ENCODE peak calls at places on chromosomes 12 and 14, in nine cellular contexts. One of them, this sample, is unnamed.

GRCh38 chr12:92068441-92068840 is 77.2 kb downstream of the BTG1 start:
- DNase-seq in H7: no peak
- DNase-seq in Peyer's patch: no peak
- DNase-seq in ascending aorta: no peak
- DNase-seq in IMR-90: no peak
- DNase-seq in HL-60: no peak
- DNase-seq in adipocyte: no peak
- DNase-seq in cardiac fibroblast: no peak
- DNase-seq in thoracic aorta: no peak
- DNase-seq in this sample: no peak

GRCh38 chr12:70049596-70050360 is 193.5 kb upstream of the CNOT2 start:
- DNase-seq in IMR-90: no peak
- DNase-seq in Peyer's patch: no peak
- DNase-seq in HL-60: no peak
- DNase-seq in ascending aorta: no peak
- DNase-seq in cardiac fibroblast: no peak
- DNase-seq in thoracic aorta: no peak
- DNase-seq in H7: no peak
- DNase-seq in adipocyte: no peak
- DNase-seq in this sample: no peak

GRCh38 chr12:3205742-3206519 is 128.8 kb downstream of the TSPAN9 start:
- DNase-seq in ascending aorta: no peak
- DNase-seq in thoracic aorta: no peak
- DNase-seq in Peyer's patch: no peak
- DNase-seq in H7: no peak
- DNase-seq in HL-60: no peak
- DNase-seq in adipocyte: no peak
- DNase-seq in IMR-90: peak; percentile 17
- DNase-seq in cardiac fibroblast: peak; percentile 45
- DNase-seq in this sample: no peak

GRCh38 chr14:25121342-25122129 is 71.6 kb upstream of the STXBP6 start:
- DNase-seq in ascending aorta: no peak
- DNase-seq in adipocyte: peak; percentile 89
- DNase-seq in thoracic aorta: no peak
- DNase-seq in IMR-90: peak; percentile 92
- DNase-seq in Peyer's patch: no peak
- DNase-seq in cardiac fibroblast: peak; percentile 86
- DNase-seq in HL-60: no peak
- DNase-seq in H7: no peak
- DNase-seq in this sample: no peak

GRCh38 chr14:68358500-68358899 is 434.4 kb downstream of the ZFP36L1 start:
- DNase-seq in H7: no peak
- DNase-seq in cardiac fibroblast: no peak
- DNase-seq in adipocyte: peak; percentile 27
- DNase-seq in IMR-90: no peak
- DNase-seq in Peyer's patch: no peak
- DNase-seq in ascending aorta: no peak
- DNase-seq in thoracic aorta: no peak
- DNase-seq in HL-60: no peak
- DNase-seq in this sample: no peak

GRCh38 chr12:102824218-102824835 is 92.7 kb downstream of the PAH start:
- DNase-seq in H7: peak; percentile 82
- DNase-seq in Peyer's patch: no peak
- DNase-seq in thoracic aorta: no peak
- DNase-seq in IMR-90: peak; percentile 2
- DNase-seq in cardiac fibroblast: peak; percentile 13
- DNase-seq in adipocyte: peak; percentile 62
- DNase-seq in HL-60: no peak
- DNase-seq in ascending aorta: no peak
- DNase-seq in this sample: no peak

GRCh38 chr12:6614513-6615177 is 7.5 kb upstream of the CHD4 start:
- DNase-seq in H7: peak; percentile 59
- DNase-seq in HL-60: no peak
- DNase-seq in cardiac fibroblast: peak; percentile 20
- DNase-seq in thoracic aorta: no peak
- DNase-seq in IMR-90: no peak
- DNase-seq in Peyer's patch: no peak
- DNase-seq in ascending aorta: no peak
- DNase-seq in adipocyte: no peak
- DNase-seq in this sample: no peak

GRCh38 chr14:61147898-61148549 is 133.1 kb downstream of the TMEM30B start:
- DNase-seq in H7: no peak
- DNase-seq in cardiac fibroblast: peak; percentile 99
- DNase-seq in HL-60: no peak
- DNase-seq in Peyer's patch: no peak
- DNase-seq in ascending aorta: peak; percentile 84
- DNase-seq in IMR-90: peak; percentile 100
- DNase-seq in adipocyte: peak; percentile 80
- DNase-seq in thoracic aorta: peak; percentile 59
- DNase-seq in this sample: no peak

GRCh38 chr14:49993565-49993964 is 100.7 kb downstream of the ARF6 start:
- DNase-seq in H7: no peak
- DNase-seq in ascending aorta: no peak
- DNase-seq in thoracic aorta: no peak
- DNase-seq in IMR-90: no peak
- DNase-seq in adipocyte: no peak
- DNase-seq in HL-60: no peak
- DNase-seq in cardiac fibroblast: no peak
- DNase-seq in Peyer's patch: no peak
- DNase-seq in this sample: no peak

GRCh38 chr12:89326260-89327040 is 25.9 kb downstream of the DUSP6 start:
- DNase-seq in adipocyte: no peak
- DNase-seq in H7: no peak
- DNase-seq in ascending aorta: no peak
- DNase-seq in Peyer's patch: no peak
- DNase-seq in cardiac fibroblast: no peak
- DNase-seq in thoracic aorta: no peak
- DNase-seq in IMR-90: no peak
- DNase-seq in HL-60: no peak
- DNase-seq in this sample: no peak

GRCh38 chr12:57698414-57698813 is 4.5 kb downstream of the OS9 start:
- DNase-seq in IMR-90: no peak
- DNase-seq in adipocyte: no peak
- DNase-seq in Peyer's patch: no peak
- DNase-seq in ascending aorta: no peak
- DNase-seq in thoracic aorta: no peak
- DNase-seq in HL-60: no peak
- DNase-seq in H7: no peak
- DNase-seq in cardiac fibroblast: no peak
- DNase-seq in this sample: no peak

GRCh38 chr12:93140801-93141200 is 211.7 kb upstream of the EEA1 start:
- DNase-seq in thoracic aorta: no peak
- DNase-seq in cardiac fibroblast: no peak
- DNase-seq in adipocyte: no peak
- DNase-seq in ascending aorta: no peak
- DNase-seq in IMR-90: no peak
- DNase-seq in HL-60: no peak
- DNase-seq in Peyer's patch: no peak
- DNase-seq in H7: no peak
- DNase-seq in this sample: no peak

GRCh38 chr12:7271904-7272303 is 32.0 kb upstream of the ACSM4 start:
- DNase-seq in Peyer's patch: no peak
- DNase-seq in ascending aorta: no peak
- DNase-seq in IMR-90: no peak
- DNase-seq in HL-60: no peak
- DNase-seq in cardiac fibroblast: no peak
- DNase-seq in thoracic aorta: no peak
- DNase-seq in adipocyte: no peak
- DNase-seq in H7: no peak
- DNase-seq in this sample: no peak

GRCh38 chr12:102484732-102485069 is 4.3 kb upstream of the IGF1 start:
- DNase-seq in adipocyte: no peak
- DNase-seq in ascending aorta: no peak
- DNase-seq in thoracic aorta: no peak
- DNase-seq in Peyer's patch: no peak
- DNase-seq in H7: no peak
- DNase-seq in IMR-90: no peak
- DNase-seq in cardiac fibroblast: no peak
- DNase-seq in HL-60: no peak
- DNase-seq in this sample: no peak

GRCh38 chr14:100214768-100215079 is 24.2 kb upstream of the YY1 start:
- DNase-seq in HL-60: no peak
- DNase-seq in cardiac fibroblast: no peak
- DNase-seq in adipocyte: no peak
- DNase-seq in IMR-90: no peak
- DNase-seq in H7: no peak
- DNase-seq in Peyer's patch: no peak
- DNase-seq in ascending aorta: no peak
- DNase-seq in thoracic aorta: no peak
- DNase-seq in this sample: no peak
- H3K4me3 ChIP-seq in HL-60: peak overlapping the region; percentile 60
- H3K4me3 ChIP-seq in cardiac fibroblast: peak overlapping the region; percentile 28
- H3K4me3 ChIP-seq in adipocyte: peak overlapping the region; percentile 86
- H3K4me3 ChIP-seq in IMR-90: peak overlapping the region; percentile 43
- H3K4me3 ChIP-seq in H7: peak overlapping the region; percentile 17
- H3K4me3 ChIP-seq in Peyer's patch: peak overlapping the region; percentile 93
- H3K4me3 ChIP-seq in ascending aorta: peak overlapping the region; percentile 82
- H3K4me3 ChIP-seq in thoracic aorta: peak overlapping the region; percentile 92
- H3K4me3 ChIP-seq in this sample: peak overlapping the region; percentile 85

GRCh38 chr12:125185311-125185739 is 120.1 kb downstream of the AACS start:
- DNase-seq in H7: peak; percentile 82
- DNase-seq in HL-60: no peak
- DNase-seq in adipocyte: no peak
- DNase-seq in cardiac fibroblast: no peak
- DNase-seq in Peyer's patch: no peak
- DNase-seq in thoracic aorta: no peak
- DNase-seq in ascending aorta: no peak
- DNase-seq in IMR-90: no peak
- DNase-seq in this sample: no peak
- H3K4me3 ChIP-seq in H7: peak overlapping the region; percentile 74
- H3K4me3 ChIP-seq in HL-60: no peak overlapping the region
- H3K4me3 ChIP-seq in adipocyte: no peak overlapping the region
- H3K4me3 ChIP-seq in cardiac fibroblast: no peak overlapping the region
- H3K4me3 ChIP-seq in Peyer's patch: no peak overlapping the region
- H3K4me3 ChIP-seq in thoracic aorta: peak overlapping the region; percentile 67
- H3K4me3 ChIP-seq in ascending aorta: peak overlapping the region; percentile 45
- H3K4me3 ChIP-seq in IMR-90: no peak overlapping the region
- H3K4me3 ChIP-seq in this sample: peak overlapping the region; percentile 60

GRCh38 chr12:106693421-106693820 is 81.1 kb upstream of the RIC8B start:
- DNase-seq in HL-60: no peak
- DNase-seq in Peyer's patch: no peak
- DNase-seq in adipocyte: no peak
- DNase-seq in cardiac fibroblast: no peak
- DNase-seq in ascending aorta: no peak
- DNase-seq in H7: no peak
- DNase-seq in IMR-90: no peak
- DNase-seq in thoracic aorta: no peak
- DNase-seq in this sample: no peak
- H3K4me3 ChIP-seq in HL-60: no peak overlapping the region
- H3K4me3 ChIP-seq in Peyer's patch: no peak overlapping the region
- H3K4me3 ChIP-seq in adipocyte: no peak overlapping the region
- H3K4me3 ChIP-seq in cardiac fibroblast: no peak overlapping the region
- H3K4me3 ChIP-seq in ascending aorta: no peak overlapping the region
- H3K4me3 ChIP-seq in H7: no peak overlapping the region
- H3K4me3 ChIP-seq in IMR-90: no peak overlapping the region
- H3K4me3 ChIP-seq in thoracic aorta: no peak overlapping the region
- H3K4me3 ChIP-seq in this sample: no peak overlapping the region

GRCh38 chr12:130686511-130686981 is 29.6 kb downstream of the RIMBP2 start:
- DNase-seq in Peyer's patch: no peak
- DNase-seq in adipocyte: no peak
- DNase-seq in H7: peak; percentile 63
- DNase-seq in cardiac fibroblast: no peak
- DNase-seq in IMR-90: no peak
- DNase-seq in thoracic aorta: no peak
- DNase-seq in ascending aorta: no peak
- DNase-seq in HL-60: no peak
- DNase-seq in this sample: no peak
- H3K4me3 ChIP-seq in Peyer's patch: no peak overlapping the region
- H3K4me3 ChIP-seq in adipocyte: no peak overlapping the region
- H3K4me3 ChIP-seq in H7: no peak overlapping the region
- H3K4me3 ChIP-seq in cardiac fibroblast: no peak overlapping the region
- H3K4me3 ChIP-seq in IMR-90: no peak overlapping the region
- H3K4me3 ChIP-seq in thoracic aorta: no peak overlapping the region
- H3K4me3 ChIP-seq in ascending aorta: no peak overlapping the region
- H3K4me3 ChIP-seq in HL-60: no peak overlapping the region
- H3K4me3 ChIP-seq in this sample: no peak overlapping the region

GRCh38 chr12:114747156-114747555 is 63.2 kb upstream of the TBX3 start:
- DNase-seq in ascending aorta: no peak
- DNase-seq in HL-60: no peak
- DNase-seq in adipocyte: no peak
- DNase-seq in IMR-90: peak; percentile 70
- DNase-seq in Peyer's patch: no peak
- DNase-seq in thoracic aorta: no peak
- DNase-seq in cardiac fibroblast: no peak
- DNase-seq in H7: no peak
- DNase-seq in this sample: no peak

GRCh38 chr12:114746297-114747074 is 62.5 kb upstream of the TBX3 start:
- DNase-seq in IMR-90: peak; percentile 78
- DNase-seq in H7: no peak
- DNase-seq in adipocyte: peak; percentile 70
- DNase-seq in cardiac fibroblast: peak; percentile 45
- DNase-seq in thoracic aorta: no peak
- DNase-seq in Peyer's patch: no peak
- DNase-seq in ascending aorta: no peak
- DNase-seq in HL-60: no peak
- DNase-seq in this sample: no peak

GRCh38 chr12:114751712-114752111 is 67.7 kb upstream of the TBX3 start:
- DNase-seq in Peyer's patch: no peak
- DNase-seq in H7: no peak
- DNase-seq in ascending aorta: no peak
- DNase-seq in HL-60: no peak
- DNase-seq in adipocyte: no peak
- DNase-seq in thoracic aorta: no peak
- DNase-seq in cardiac fibroblast: no peak
- DNase-seq in IMR-90: no peak
- DNase-seq in this sample: no peak

GRCh38 chr12:114750905-114751304 is 66.9 kb upstream of the TBX3 start:
- DNase-seq in cardiac fibroblast: no peak
- DNase-seq in HL-60: no peak
- DNase-seq in adipocyte: no peak
- DNase-seq in IMR-90: no peak
- DNase-seq in Peyer's patch: no peak
- DNase-seq in thoracic aorta: no peak
- DNase-seq in H7: no peak
- DNase-seq in ascending aorta: no peak
- DNase-seq in this sample: no peak
- H3K4me3 ChIP-seq in cardiac fibroblast: no peak overlapping the region
- H3K4me3 ChIP-seq in HL-60: no peak overlapping the region
- H3K4me3 ChIP-seq in adipocyte: no peak overlapping the region
- H3K4me3 ChIP-seq in IMR-90: no peak overlapping the region
- H3K4me3 ChIP-seq in Peyer's patch: no peak overlapping the region
- H3K4me3 ChIP-seq in thoracic aorta: no peak overlapping the region
- H3K4me3 ChIP-seq in H7: no peak overlapping the region
- H3K4me3 ChIP-seq in ascending aorta: no peak overlapping the region
- H3K4me3 ChIP-seq in this sample: no peak overlapping the region

GRCh38 chr12:125856899-125857298 is 791.7 kb downstream of the AACS start:
- DNase-seq in Peyer's patch: no peak
- DNase-seq in adipocyte: no peak
- DNase-seq in ascending aorta: no peak
- DNase-seq in HL-60: no peak
- DNase-seq in cardiac fibroblast: no peak
- DNase-seq in IMR-90: no peak
- DNase-seq in H7: peak; percentile 30
- DNase-seq in thoracic aorta: no peak
- DNase-seq in this sample: no peak

GRCh38 chr12:125860672-125861288 is 795.5 kb downstream of the AACS start:
- DNase-seq in cardiac fibroblast: no peak
- DNase-seq in H7: peak; percentile 29
- DNase-seq in Peyer's patch: no peak
- DNase-seq in HL-60: no peak
- DNase-seq in adipocyte: no peak
- DNase-seq in thoracic aorta: no peak
- DNase-seq in ascending aorta: no peak
- DNase-seq in IMR-90: no peak
- DNase-seq in this sample: no peak

GRCh38 chr12:125856366-125856765 is 791.1 kb downstream of the AACS start:
- DNase-seq in H7: no peak
- DNase-seq in adipocyte: no peak
- DNase-seq in cardiac fibroblast: no peak
- DNase-seq in Peyer's patch: no peak
- DNase-seq in thoracic aorta: no peak
- DNase-seq in ascending aorta: no peak
- DNase-seq in IMR-90: no peak
- DNase-seq in HL-60: no peak
- DNase-seq in this sample: no peak

GRCh38 chr12:125861299-125862281 is 796.4 kb downstream of the AACS start:
- DNase-seq in Peyer's patch: no peak
- DNase-seq in IMR-90: no peak
- DNase-seq in adipocyte: no peak
- DNase-seq in cardiac fibroblast: no peak
- DNase-seq in H7: peak; percentile 29
- DNase-seq in ascending aorta: peak; percentile 70
- DNase-seq in HL-60: no peak
- DNase-seq in thoracic aorta: no peak
- DNase-seq in this sample: no peak
- H3K4me3 ChIP-seq in Peyer's patch: no peak overlapping the region
- H3K4me3 ChIP-seq in IMR-90: no peak overlapping the region
- H3K4me3 ChIP-seq in adipocyte: no peak overlapping the region
- H3K4me3 ChIP-seq in cardiac fibroblast: no peak overlapping the region
- H3K4me3 ChIP-seq in H7: no peak overlapping the region
- H3K4me3 ChIP-seq in ascending aorta: peak overlapping the region; percentile 23
- H3K4me3 ChIP-seq in HL-60: no peak overlapping the region
- H3K4me3 ChIP-seq in thoracic aorta: peak overlapping the region; percentile 60
- H3K4me3 ChIP-seq in this sample: peak overlapping the region; percentile 30

This sample was measured in esophagus squamous epithelium.